ENCODE peak calls at places on chromosome 11, in seven cellular contexts. K, B, W, U, M, I and N are unnamed samples.

GRCh38 chr11:78220218-78221157 is 31.8 kb downstream of the USP35 start:
- DNase-seq in K (no peak), B (no peak), W (peak), U (no peak), M (no peak), I (no peak), N (no peak)

GRCh38 chr11:7657306-7658025 is 15.8 kb downstream of the CYB5R2 start:
- DNase-seq in K (peak), B (peak), W (peak), U (peak), M (no peak), I (no peak), N (no peak)

GRCh38 chr11:85946221-85946620 is 91.0 kb downstream of the CCDC83 start:
- DNase-seq in K (no peak), B (no peak), W (no peak), U (no peak), M (no peak), I (no peak), N (no peak)

GRCh38 chr11:12318791-12319733 is 58.3 kb upstream of the PARVA start:
- DNase-seq in K (no peak), B (no peak), W (no peak), U (no peak), M (no peak), I (no peak), N (peak)

GRCh38 chr11:32213223-32213622 is 122.3 kb downstream of the RCN1 start:
- DNase-seq in K (peak), B (no peak), W (no peak), U (no peak), M (no peak), I (no peak), N (no peak)

GRCh38 chr11:128208329-128209220 is 378.8 kb downstream of the ETS1 start:
- DNase-seq in K (peak), B (peak), W (no peak), U (no peak), M (no peak), I (no peak), N (no peak)

GRCh38 chr11:79313513-79313912 is 127.3 kb downstream of the TENM4 start:
- DNase-seq in K (no peak), B (no peak), W (no peak), U (no peak), M (no peak), I (no peak), N (no peak)

GRCh38 chr11:35671396-35672127 is 9.0 kb downstream of the TRIM44 start:
- DNase-seq in K (no peak), B (no peak), W (no peak), U (no peak), M (no peak), I (no peak), N (no peak)

GRCh38 chr11:94664336-94664735 is 97.2 kb downstream of the PIWIL4 start:
- DNase-seq in K (peak), B (no peak), W (no peak), U (no peak), M (no peak), I (no peak), N (no peak)

GRCh38 chr11:33734441-33735165 is 1.6 kb downstream of the CD59 start:
- DNase-seq in K (no peak), B (no peak), W (no peak), U (no peak), M (no peak), I (no peak), N (no peak)

GRCh38 chr11:118894192-118894591 is 10.5 kb downstream of the CXCR5 start:
- DNase-seq in K (no peak), B (no peak), W (no peak), U (no peak), M (no peak), I (no peak), N (no peak)

GRCh38 chr11:19646921-19647320 is 65.7 kb upstream of the NAV2 start:
- DNase-seq in K (no peak), B (no peak), W (peak), U (no peak), M (no peak), I (no peak), N (no peak)

GRCh38 chr11:86869966-86870570 is 69.7 kb downstream of the PRSS23 start:
- DNase-seq in K (peak), B (peak), W (peak), U (peak), M (no peak), I (peak), N (no peak)

GRCh38 chr11:111696556-111696955 is 69.6 kb downstream of the PPP2R1B start:
- DNase-seq in K (no peak), B (no peak), W (no peak), U (no peak), M (no peak), I (no peak), N (no peak)

GRCh38 chr11:32421992-32422391 is 13.3 kb downstream of the WT1 start:
- DNase-seq in K (no peak), B (no peak), W (no peak), U (no peak), M (no peak), I (no peak), N (no peak)

GRCh38 chr11:79087957-79088318 is 352.9 kb downstream of the TENM4 start:
- DNase-seq in K (no peak), B (no peak), W (no peak), U (no peak), M (no peak), I (no peak), N (no peak)

GRCh38 chr11:79185351-79185750 is 255.5 kb downstream of the TENM4 start:
- DNase-seq in K (no peak), B (no peak), W (no peak), U (no peak), M (no peak), I (no peak), N (no peak)

GRCh38 chr11:63560506-63561179 is 2.5 kb downstream of the PLAAT2 start:
- DNase-seq in K (no peak), B (peak), W (peak), U (no peak), M (no peak), I (no peak), N (no peak)

GRCh38 chr11:133778161-133778560 is 67.2 kb downstream of the SPATA19 start:
- DNase-seq in K (no peak), B (no peak), W (no peak), U (no peak), M (no peak), I (no peak), N (no peak)

GRCh38 chr11:44303401-44303938 is 6.5 kb downstream of the ALX4 start:
- DNase-seq in K (no peak), B (no peak), W (no peak), U (no peak), M (no peak), I (no peak), N (no peak)

GRCh38 chr11:88312665-88313064 is 24.9 kb downstream of the CTSC start:
- DNase-seq in K (no peak), B (no peak), W (no peak), U (no peak), M (no peak), I (no peak), N (no peak)

GRCh38 chr11:77593883-77594282 is 4.1 kb downstream of the AQP11 start:
- DNase-seq in K (no peak), B (no peak), W (no peak), U (no peak), M (no peak), I (no peak), N (no peak)

GRCh38 chr11:78800089-78800690 is 225.5 kb upstream of the NARS2 start:
- DNase-seq in K (no peak), B (no peak), W (no peak), U (peak), M (no peak), I (no peak), N (no peak)

GRCh38 chr11:61737636-61738386 is 14.6 kb upstream of the MYRF start:
- DNase-seq in K (no peak), B (no peak), W (no peak), U (no peak), M (no peak), I (no peak), N (no peak)

GRCh38 chr11:65851083-65851579 is 6.8 kb downstream of the CFL1 start:
- DNase-seq in K (peak), B (no peak), W (no peak), U (peak), M (no peak), I (no peak), N (no peak)

GRCh38 chr11:46036969-46037368 is 84.3 kb downstream of the PHF21A start:
- DNase-seq in K (no peak), B (no peak), W (no peak), U (no peak), M (no peak), I (no peak), N (no peak)

GRCh38 chr11:105152556-105152955 is 13.0 kb upstream of the CARD18 start:
- DNase-seq in K (no peak), B (no peak), W (no peak), U (no peak), M (no peak), I (no peak), N (no peak)